ENCODE peak calls at places on chromosomes 3 and 15, in eight cellular contexts. L is MM.1S, S is AG04450, T is fibroblast of lung, Y is left ventricle myocardium inferior, M is HCT116, K is HepG2, V is adipocyte. P is an unnamed sample.

GRCh38 chr3:48247401-48247807 is 6.5 kb downstream of the ZNF589 start:
- DNase-seq in L (no peak), Y (no peak), T (no peak), M (no peak), K (no peak), V (no peak), S (no peak), P (no peak)

GRCh38 chr3:62090066-62090465 is 283.3 kb downstream of the FEZF2 start:
- DNase-seq in S (no peak), L (no peak), K (no peak), T (no peak), Y (no peak), M (no peak), V (no peak), P (no peak)

GRCh38 chr3:85721409-85722145 is 762.8 kb downstream of the CADM2 start:
- DNase-seq in L (no peak), Y (no peak), S (no peak), V (no peak), M (no peak), K (no peak), T (no peak), P (no peak)

GRCh38 chr15:99704444-99704838 is 28.8 kb downstream of the LYSMD4 start:
- DNase-seq in L (peak), V (peak), S (peak), T (peak), Y (no peak), M (peak), K (peak), P (no peak)

GRCh38 chr3:194058189-194058571 is 77.8 kb upstream of the HES1 start:
- DNase-seq in Y (peak), L (peak), V (peak), S (no peak), T (peak), M (no peak), K (peak), P (peak)

GRCh38 chr3:39429466-39429865 is 22.9 kb downstream of the RPSA start:
- DNase-seq in K (no peak), S (no peak), Y (no peak), M (no peak), L (no peak), V (no peak), T (no peak), P (no peak)

GRCh38 chr15:63633312-63633711 is 36.1 kb downstream of the FBXL22 start:
- DNase-seq in L (no peak), K (no peak), Y (no peak), M (no peak), V (no peak), S (no peak), T (no peak), P (no peak)

GRCh38 chr3:14216257-14217048 is 37.8 kb downstream of the LSM3 start:
- DNase-seq in S (no peak), Y (peak), V (no peak), M (no peak), L (no peak), T (peak), K (peak), P (peak)

GRCh38 chr15:81939604-81940440 is 106.0 kb downstream of the MEX3B start:
- DNase-seq in V (peak), Y (no peak), L (peak), T (peak), S (peak), K (peak), M (peak), P (no peak)

GRCh38 chr3:189789432-189789831 is 158.2 kb downstream of the TP63 start:
- DNase-seq in M (no peak), K (no peak), T (no peak), S (no peak), V (no peak), Y (no peak), L (no peak), P (no peak)

GRCh38 chr15:67068724-67069400 is 3.5 kb downstream of the SMAD3 start:
- DNase-seq in V (peak), K (no peak), S (no peak), L (no peak), T (peak), M (no peak), Y (no peak), P (peak)
- H3K4me3 ChIP-seq in V (peak), K (peak), S (peak), L (no peak), T (peak), M (peak), Y (peak), P (peak)

DNA sequence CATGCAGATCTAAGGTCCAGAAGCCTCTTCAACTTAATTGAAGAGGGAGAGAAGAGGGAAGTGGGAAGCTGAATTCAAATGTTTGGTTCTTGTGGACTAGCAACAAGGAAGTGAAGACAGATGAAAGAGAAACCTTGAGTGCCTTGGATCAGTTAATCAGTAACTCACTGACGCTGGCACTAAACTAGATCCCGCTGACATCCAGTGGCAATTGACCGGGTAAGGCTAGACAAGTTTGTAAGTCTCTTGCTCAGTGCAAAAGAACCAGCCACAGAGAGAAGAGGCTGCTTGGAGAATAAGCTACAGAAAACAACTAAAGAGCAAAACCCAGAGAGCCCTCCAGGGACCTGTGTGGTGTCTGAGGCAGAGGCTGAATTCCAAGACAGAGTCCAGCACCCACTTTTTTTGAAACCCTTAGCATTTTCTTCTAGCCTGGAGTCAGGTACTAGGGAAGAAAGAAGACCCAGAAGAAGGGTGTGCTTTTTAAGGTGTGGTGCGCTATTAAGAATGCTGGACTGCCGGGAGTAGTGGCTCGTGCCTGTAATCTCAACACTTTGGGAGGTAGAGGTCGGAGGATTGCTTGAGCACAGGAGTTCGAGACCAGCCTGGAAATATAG is 6.9 kb downstream of the PLCH1 start:
- DNase-seq in T (no peak), L (no peak), M (peak), V (no peak), S (no peak), Y (no peak), K (peak), P (no peak)
- H3K4me3 ChIP-seq in T (no peak), L (no peak), M (peak), V (no peak), S (no peak), Y (no peak), K (peak), P (no peak)

GRCh38 chr3:155076888-155077287 is 3.2 kb upstream of the MME start:
- DNase-seq in M (no peak), K (no peak), L (no peak), V (no peak), S (no peak), T (peak), Y (no peak), P (no peak)

GRCh38 chr3:155083313-155083905 is 3.3 kb downstream of the MME start:
- DNase-seq in Y (no peak), K (no peak), S (no peak), M (no peak), T (no peak), V (no peak), L (no peak), P (no peak)

GRCh38 chr3:155079795-155080546 is at the start of gene MME:
- DNase-seq in Y (peak), T (peak), K (no peak), L (peak), S (no peak), M (no peak), V (peak), P (peak)

GRCh38 chr3:155078959-155079794 is 942 bp upstream of the MME start:
- DNase-seq in Y (no peak), V (peak), K (no peak), L (no peak), S (no peak), T (peak), M (no peak), P (no peak)

DNA sequence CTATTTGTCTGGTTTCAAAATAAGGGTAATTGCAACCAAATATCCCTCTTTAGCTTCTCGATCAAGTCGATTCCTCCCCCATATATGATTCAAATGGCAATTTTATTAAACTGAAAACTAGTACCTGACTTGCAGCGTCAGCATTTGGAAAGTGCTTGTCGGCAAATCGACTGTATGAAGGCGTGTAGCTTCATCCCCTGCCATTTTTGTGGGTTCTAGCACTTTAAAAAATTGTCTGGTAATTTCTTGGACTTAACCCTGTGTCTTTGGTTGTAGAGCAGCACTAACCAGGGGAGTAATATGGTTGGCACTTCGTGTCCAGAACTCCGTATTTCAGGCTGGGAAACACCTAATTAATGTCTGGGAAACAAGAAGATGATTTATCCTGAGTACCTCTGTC is 573 bp downstream of the MME start:
- DNase-seq in V (peak), L (peak), Y (no peak), S (no peak), M (no peak), T (peak), K (no peak), P (no peak)
- H3K4me3 ChIP-seq in V (peak), L (peak), Y (peak), S (peak), M (no peak), T (peak), K (no peak), P (peak)

DNA sequence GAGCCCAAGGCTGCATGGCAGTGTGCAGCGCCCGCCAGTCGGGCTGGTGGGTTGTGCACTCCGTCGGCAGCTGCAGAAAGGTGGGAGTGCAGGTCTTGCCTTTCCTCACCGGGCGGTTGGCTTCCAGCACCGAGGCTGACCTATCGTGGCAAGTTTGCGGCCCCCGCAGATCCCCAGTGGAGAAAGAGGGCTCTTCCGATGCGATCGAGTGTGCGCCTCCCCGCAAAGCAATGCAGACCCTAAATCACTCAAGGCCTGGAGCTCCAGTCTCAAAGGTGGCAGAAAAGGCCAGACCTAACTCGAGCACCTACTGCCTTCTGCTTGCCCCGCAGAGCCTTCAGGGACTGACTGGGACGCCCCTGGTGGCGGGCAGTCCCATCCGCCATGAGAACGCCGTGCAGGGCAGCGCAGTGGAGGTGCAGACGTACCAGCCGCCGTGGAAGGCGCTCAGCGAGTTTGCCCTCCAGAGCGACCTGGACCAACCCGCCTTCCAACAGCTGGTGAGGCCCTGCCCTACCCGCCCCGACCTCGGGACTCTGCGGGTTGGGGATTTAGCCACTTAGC is 4.3 kb downstream of the ISL2 start:
- DNase-seq in K (no peak), V (peak), S (no peak), M (no peak), T (no peak), L (peak), Y (no peak), P (no peak)
- H3K4me3 ChIP-seq in K (no peak), V (peak), S (no peak), M (no peak), T (no peak), L (peak), Y (peak), P (peak)

DNA sequence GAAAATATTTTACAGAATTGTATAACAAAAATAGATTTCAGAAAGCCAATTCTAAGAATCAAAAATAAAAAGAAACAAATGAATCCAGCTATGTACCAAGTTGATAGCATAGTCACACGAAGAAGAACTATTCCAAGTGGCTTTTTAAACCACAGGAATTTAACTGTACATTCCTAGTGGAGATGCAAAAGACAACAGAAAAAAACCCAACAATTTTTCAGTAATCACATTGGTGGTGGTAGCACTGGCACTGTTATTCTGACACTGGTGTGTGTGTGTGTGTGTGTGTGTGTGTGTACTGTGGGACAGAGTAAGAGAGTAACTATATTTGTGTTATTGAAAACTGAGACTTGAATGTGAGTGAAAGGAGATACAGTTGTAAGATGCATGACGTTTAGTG is 9.1 kb downstream of the BFSP2 start:
- DNase-seq in Y (no peak), M (no peak), S (no peak), K (no peak), T (peak), L (no peak), V (peak), P (no peak)
- H3K4me3 ChIP-seq in Y (no peak), M (no peak), S (no peak), K (no peak), T (no peak), L (no peak), V (peak), P (no peak)

GRCh38 chr3:141405581-141405980 is 37.3 kb downstream of the ZBTB38 start:
- DNase-seq in T (peak), S (no peak), Y (no peak), L (peak), M (no peak), K (no peak), V (peak), P (no peak)
- H3K4me3 ChIP-seq in T (no peak), S (no peak), Y (peak), L (peak), M (no peak), K (no peak), V (no peak), P (no peak)

GRCh38 chr3:126750760-126751129 is 46.7 kb downstream of the CHCHD6 start:
- DNase-seq in K (no peak), T (no peak), S (no peak), L (no peak), V (no peak), Y (no peak), M (no peak), P (no peak)

GRCh38 chr3:126749931-126750759 is 46.1 kb downstream of the CHCHD6 start:
- DNase-seq in L (no peak), M (no peak), T (no peak), K (no peak), Y (no peak), V (no peak), S (no peak), P (no peak)

GRCh38 chr3:126753191-126754160 is 49.4 kb downstream of the CHCHD6 start:
- DNase-seq in L (no peak), M (no peak), S (peak), K (peak), V (peak), T (peak), Y (no peak), P (no peak)

GRCh38 chr3:126752303-126753190 is 48.5 kb downstream of the CHCHD6 start:
- DNase-seq in T (peak), M (peak), L (peak), V (peak), K (peak), Y (peak), S (peak), P (peak)

DNA sequence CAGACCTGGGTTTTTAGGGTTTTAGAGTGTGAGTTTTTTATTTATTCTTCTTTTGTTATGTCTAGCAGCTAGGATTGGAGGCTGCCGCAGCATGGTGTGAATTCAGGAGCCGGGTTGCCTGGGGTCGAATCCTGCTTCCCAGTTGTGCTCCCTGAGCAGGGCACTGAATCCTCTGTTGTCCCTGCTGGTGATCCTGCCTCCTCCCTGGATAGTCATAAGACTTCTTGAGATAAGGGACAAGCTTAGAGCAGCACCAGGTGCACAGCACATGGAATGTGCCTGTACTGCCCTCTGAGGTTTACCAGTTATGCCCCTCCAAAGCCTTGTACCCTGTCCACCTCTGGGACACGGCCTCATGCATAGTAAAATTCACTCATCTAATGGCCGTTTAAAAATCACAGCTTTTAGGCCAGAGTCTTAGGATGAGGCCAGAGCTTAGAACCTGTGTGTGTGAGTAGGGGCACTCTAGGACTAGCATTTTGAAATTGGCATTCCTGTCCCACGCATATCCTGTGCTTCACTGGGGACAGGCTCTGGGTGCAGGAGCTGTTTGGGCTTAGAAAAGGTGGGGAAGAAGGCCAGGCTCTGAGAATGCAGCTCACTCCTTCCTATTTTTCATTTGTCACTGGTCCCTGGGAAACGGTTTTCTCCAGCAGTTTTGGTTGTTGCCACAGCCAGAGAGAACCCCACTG is 47.7 kb downstream of the CHCHD6 start:
- DNase-seq in S (no peak), L (no peak), V (no peak), K (no peak), Y (no peak), T (no peak), M (no peak), P (no peak)
- H3K4me3 ChIP-seq in S (no peak), L (no peak), V (no peak), K (no peak), Y (no peak), T (no peak), M (no peak), P (no peak)

DNA sequence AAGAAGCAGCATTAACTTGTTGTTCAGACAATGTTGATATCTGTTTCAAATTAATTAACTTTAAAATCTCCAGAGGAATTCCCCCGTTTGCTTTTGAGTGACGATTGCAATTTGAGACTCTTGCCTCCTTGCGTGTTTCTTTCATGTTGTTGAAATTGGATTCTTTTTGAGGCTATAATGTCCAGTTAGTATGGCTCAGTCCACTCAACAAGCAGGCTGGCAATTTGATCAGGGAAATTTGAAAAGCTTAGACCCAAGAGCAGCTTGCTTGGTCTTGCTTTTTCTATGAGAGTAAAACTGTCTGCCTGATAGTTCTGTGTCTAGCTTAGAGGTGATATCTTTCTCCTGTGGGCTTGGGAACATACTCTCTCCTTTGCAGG is 2.0 kb downstream of the ARID3B start:
- DNase-seq in L (no peak), M (no peak), K (no peak), Y (no peak), T (no peak), S (no peak), V (no peak), P (no peak)
- H3K4me3 ChIP-seq in L (peak), M (no peak), K (no peak), Y (no peak), T (no peak), S (no peak), V (no peak), P (no peak)

GRCh38 chr15:31365032-31365654 is 38.5 kb downstream of the KLF13 start:
- DNase-seq in L (no peak), V (no peak), K (no peak), M (no peak), S (no peak), Y (peak), T (no peak), P (peak)
- H3K4me3 ChIP-seq in L (no peak), V (peak), K (no peak), M (no peak), S (no peak), Y (peak), T (no peak), P (peak)

P was measured in right cardiac atrium.